ENCODE peak calls at places on chromosome 16, in ten cellular contexts. Y is IMR-90, E is stomach, R is upper lobe of left lung, I is tibial nerve, N is thyroid gland, F is body of pancreas, C is heart left ventricle, K is gastrocnemius medialis, V is prostate gland. J is an unnamed sample.

GRCh38 chr16:70158261-70158939 is 15.2 kb upstream of the CLEC18C start:
- DNase-seq in Y (no peak), E (no peak), R (no peak), I (no peak), N (no peak), F (no peak), C (no peak), K (no peak), V (peak; percentile 4), J (no peak)

GRCh38 chr16:66591018-66591417 is 11.8 kb downstream of the CMTM2 start:
- DNase-seq in Y (no peak), E (no peak), R (no peak), I (no peak), N (no peak), F (no peak), C (no peak), K (no peak), V (no peak), J (no peak)

GRCh38 chr16:76854234-76854633 is 336.8 kb upstream of the MON1B start:
- DNase-seq in Y (no peak), E (no peak), R (no peak), I (no peak), N (no peak), F (peak; percentile 16), C (no peak), K (no peak), V (no peak), J (no peak)

GRCh38 chr16:69187891-69188451 is 1.0 kb downstream of the SNTB2 start:
- DNase-seq in Y (no peak), E (peak; percentile 43), R (no peak), I (peak; percentile 19), N (peak; percentile 74), F (peak; percentile 58), C (peak; percentile 61), K (peak; percentile 42), V (peak; percentile 48), J (no peak)

GRCh38 chr16:22388101-22388644 is 13.8 kb upstream of the CDR2 start:
- DNase-seq in Y (peak; percentile 40), E (no peak), R (no peak), I (no peak), N (no peak), F (no peak), C (no peak), K (no peak), V (no peak), J (no peak)

GRCh38 chr16:23729503-23730424 is 16.7 kb upstream of the ERN2 start:
- DNase-seq in Y (peak; percentile 48), E (peak; percentile 58), R (no peak), I (no peak), N (no peak), F (peak; percentile 7), C (no peak), K (no peak), V (no peak), J (no peak)

GRCh38 chr16:81005644-81006471 is 827 bp downstream of the CMC2 start:
- DNase-seq in Y (peak; percentile 23), E (no peak), R (no peak), I (no peak), N (peak; percentile 85), F (peak; percentile 86), C (no peak), K (peak; percentile 48), V (no peak), J (no peak)

GRCh38 chr16:66904428-66904845 is 14.2 kb downstream of the CDH16 start:
- DNase-seq in Y (no peak), E (no peak), R (no peak), I (no peak), N (no peak), F (no peak), C (no peak), K (no peak), V (no peak), J (no peak)

GRCh38 chr16:56950881-56951771 is 10.6 kb upstream of the CETP start:
- DNase-seq in Y (peak; percentile 51), E (peak; percentile 70), R (peak; percentile 81), I (no peak), N (peak; percentile 45), F (peak; percentile 81), C (peak; percentile 38), K (no peak), V (peak; percentile 60), J (no peak)

GRCh38 chr16:75222271-75222783 is 3.5 kb downstream of the CTRB1 start:
- DNase-seq in Y (no peak), E (no peak), R (peak; percentile 67), I (no peak), N (peak; percentile 25), F (peak; percentile 79), C (peak; percentile 36), K (no peak), V (no peak), J (no peak)

DNA sequence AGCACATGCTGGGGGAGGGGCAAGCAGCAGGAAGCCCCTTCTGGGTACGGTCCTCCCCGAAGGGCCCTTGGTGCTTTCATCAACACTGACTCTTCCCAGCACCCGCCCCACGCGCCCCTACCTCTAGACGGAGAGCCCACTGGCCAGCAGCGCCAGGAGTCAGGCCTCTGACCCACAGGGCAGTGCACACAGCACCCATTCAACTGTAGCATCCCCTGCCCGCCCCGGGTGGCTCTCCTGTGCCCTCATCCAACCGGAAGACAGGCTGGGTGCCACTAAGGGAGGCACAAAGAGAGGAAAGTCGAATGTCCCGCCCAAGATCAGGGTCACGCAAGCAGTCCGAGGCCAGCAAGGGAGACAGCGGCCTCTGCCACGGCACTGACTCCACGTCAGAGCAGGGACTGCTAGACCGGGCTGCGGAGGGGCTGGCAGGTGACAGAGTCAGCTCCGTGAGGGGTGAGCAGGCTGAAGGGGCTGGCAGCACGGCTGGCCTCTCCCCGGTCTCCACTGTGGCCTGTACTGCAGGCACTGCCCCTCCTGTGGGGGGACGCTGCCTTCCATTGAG is 9.8 kb downstream of the MSRB1 start:
- DNase-seq in Y (no peak), E (no peak), R (peak; percentile 66), I (no peak), N (no peak), F (peak; percentile 42), C (no peak), K (no peak), V (no peak), J (no peak)
- H3K9me3 ChIP-seq in Y (no peaks in the 10 kb centered on the region), E (no peaks in the 10 kb centered on the region), R (no peaks in the 10 kb centered on the region), I (no peaks in the 10 kb centered on the region), N (no peaks in the 10 kb centered on the region), F (no peaks in the 10 kb centered on the region), C (no peaks in the 10 kb centered on the region), K (no peaks in the 10 kb centered on the region), V (no peaks in the 10 kb centered on the region), J (no peaks in the 10 kb centered on the region)

DNA sequence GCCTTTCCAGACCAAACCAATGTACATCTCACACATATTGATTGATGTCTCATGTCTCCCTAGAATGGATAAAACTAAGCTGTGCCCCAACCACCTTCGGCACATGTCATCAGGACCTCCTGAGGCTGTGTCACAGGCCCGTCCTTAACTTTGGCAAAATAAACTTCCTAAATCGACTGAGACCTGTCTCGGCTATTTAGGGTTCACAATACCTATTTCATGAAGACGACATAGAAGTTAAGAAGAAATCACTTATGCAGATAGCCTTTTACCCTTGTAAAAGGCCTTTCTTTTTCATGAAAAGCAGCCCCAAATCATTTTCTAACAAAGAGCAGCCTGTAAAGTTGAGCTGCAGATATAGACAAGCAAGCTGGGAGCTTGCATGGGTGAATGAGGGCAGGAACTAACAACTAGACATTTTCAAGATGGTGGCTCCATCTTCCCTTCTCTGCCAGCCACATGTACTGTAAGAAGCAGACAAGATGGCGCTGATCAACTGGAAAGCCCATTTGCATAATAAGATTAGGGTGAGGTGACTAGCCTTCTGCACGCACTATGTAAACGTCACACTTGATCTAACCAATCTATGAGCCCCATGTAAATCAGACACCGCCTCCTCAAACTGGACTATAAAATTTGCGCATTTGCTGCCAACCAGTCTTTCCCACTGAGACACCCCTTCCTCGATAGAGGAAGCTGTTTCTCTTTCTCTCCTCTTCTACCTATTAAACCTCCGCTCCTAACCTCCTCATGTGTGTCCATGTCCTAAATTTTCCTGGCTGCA is 4.7 kb upstream of the KDM8 start:
- DNase-seq in Y (no peak), E (no peak), R (no peak), I (no peak), N (no peak), F (no peak), C (no peak), K (no peak), V (no peak), J (no peak)
- TF ChIP-seq POLR2A in Y (no peak), E (no peak), R (no peak), I (no peak), N (no peak), F (no peak), C (no peak), K (no peak), V (no peak), J (no peak)

GRCh38 chr16:53545433-53545832 is 42.4 kb upstream of the AKTIP start:
- DNase-seq in Y (no peak), E (no peak), R (no peak), I (no peak), N (no peak), F (no peak), C (no peak), K (no peak), V (no peak), J (no peak)

GRCh38 chr16:53546988-53547391 is 44.0 kb upstream of the AKTIP start:
- DNase-seq in Y (peak; percentile 13), E (no peak), R (no peak), I (no peak), N (no peak), F (no peak), C (no peak), K (no peak), V (no peak), J (peak; percentile 30)

GRCh38 chr16:53549970-53550406 is 47.0 kb upstream of the AKTIP start:
- DNase-seq in Y (peak; percentile 82), E (peak; percentile 57), R (no peak), I (no peak), N (peak; percentile 60), F (peak; percentile 67), C (peak; percentile 49), K (peak; percentile 5), V (peak; percentile 80), J (peak; percentile 46)
- TF ChIP-seq CTCF in Y (peak; percentile 92), E (peak; percentile 47), R (peak; percentile 65), I (peak; percentile 59), N (peak; percentile 65), F (peak; percentile 78), C (peak; percentile 59), K (no peak), V (peak; percentile 76), J (peak; percentile 63)

DNA sequence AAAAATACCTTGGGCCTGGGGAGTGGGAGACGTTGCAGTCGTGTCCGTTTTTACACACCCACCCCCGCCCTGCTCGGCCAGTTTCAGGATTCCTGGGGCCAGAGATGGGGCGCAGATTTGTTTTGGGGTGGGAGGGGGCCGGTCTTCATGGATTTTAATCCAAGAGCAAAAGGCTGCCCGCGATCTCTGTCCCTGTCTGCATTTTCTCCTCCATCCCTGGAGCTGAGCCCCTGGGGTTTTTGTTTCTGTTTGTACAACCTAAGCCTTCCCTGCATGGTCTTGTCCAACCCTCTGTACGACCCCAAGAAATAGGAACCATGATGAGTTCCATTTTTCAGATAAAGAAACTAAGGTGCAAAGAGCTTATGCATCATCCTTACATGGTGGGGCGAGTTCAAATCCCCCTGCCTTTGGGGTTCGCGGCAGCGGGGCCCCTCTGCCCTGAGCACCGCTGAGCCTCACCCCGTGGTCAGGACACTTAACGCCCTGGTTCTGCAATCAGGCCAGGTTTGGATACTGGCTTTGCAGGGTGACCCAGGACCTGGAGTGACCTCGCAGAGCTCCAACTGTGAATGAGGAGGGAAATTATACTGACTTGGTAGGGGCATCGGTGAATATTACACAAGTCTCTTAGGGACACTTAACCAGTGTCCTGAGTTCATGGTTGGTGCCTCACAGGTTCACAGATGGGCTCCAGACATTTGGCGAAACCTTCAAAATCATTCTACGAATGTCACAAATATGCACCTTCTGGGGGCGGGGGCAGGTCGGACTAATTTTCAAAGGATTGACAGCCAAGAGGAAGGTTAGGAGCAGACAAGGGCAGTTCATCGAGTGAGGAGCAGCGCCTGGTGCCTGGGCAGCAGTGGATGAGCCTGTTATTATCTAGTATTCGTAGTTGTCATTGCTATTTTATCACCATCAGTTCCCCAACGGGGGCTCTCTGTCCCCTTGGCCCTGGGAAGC is 4.1 kb upstream of the FOXF1 start:
- DNase-seq in Y (peak; percentile 27), E (no peak), R (peak; percentile 26), I (no peak), N (no peak), F (no peak), C (no peak), K (no peak), V (no peak), J (no peak)
- H3K9me3 ChIP-seq in Y (no peaks in the 10 kb centered on the region), E (no peaks in the 10 kb centered on the region), R (no peaks in the 10 kb centered on the region), I (no peaks in the 10 kb centered on the region), N (no peaks in the 10 kb centered on the region), F (no peaks in the 10 kb centered on the region), C (no peaks in the 10 kb centered on the region), K (no peaks in the 10 kb centered on the region), V (no peaks in the 10 kb centered on the region), J (no peaks in the 10 kb centered on the region)